ENCODE peak calls at places on chromosomes 7 and 10, in ten cellular contexts. K, X, F, G, T, P, J, Y, Z and R are unnamed samples.

GRCh38 chr10:45008524-45009161 is 7.9 kb downstream of the ZNF22 start:
- DNase-seq in Y (peak), K (peak), Z (peak), T (peak), X (peak), G (peak), J (peak), F (peak), P (no peak), R (peak)

GRCh38 chr7:904847-905246 is 28.5 kb downstream of the GET4 start:
- DNase-seq in G (no peak), Y (no peak), X (peak), T (no peak), J (peak), Z (no peak), P (no peak), F (no peak), K (peak), R (peak)

GRCh38 chr7:150964593-150965111 is 13.5 kb downstream of the KCNH2 start:
- DNase-seq in Z (no peak), F (no peak), X (no peak), T (no peak), Y (no peak), K (no peak), G (no peak), J (no peak), P (no peak), R (no peak)

GRCh38 chr7:106374437-106374836 is 89.7 kb upstream of the NAMPT start:
- DNase-seq in Z (no peak), K (no peak), P (no peak), Y (no peak), T (no peak), J (no peak), G (no peak), F (no peak), X (no peak), R (no peak)

GRCh38 chr10:108090476-108091215 is 926.1 kb upstream of the SORCS1 start:
- DNase-seq in P (no peak), X (no peak), Z (no peak), J (peak), Y (no peak), T (no peak), K (peak), F (peak), G (no peak), R (no peak)

GRCh38 chr10:50275650-50276235 is 24.4 kb upstream of the ASAH2 start:
- DNase-seq in Y (peak), F (no peak), K (peak), X (peak), T (peak), P (no peak), G (no peak), J (peak), Z (no peak), R (peak)

GRCh38 chr7:151795168-151795754 is 81.7 kb downstream of the PRKAG2 start:
- DNase-seq in Y (no peak), X (no peak), P (peak), J (no peak), K (no peak), T (no peak), G (no peak), F (no peak), Z (no peak), R (no peak)

GRCh38 chr10:111356571-111356970 is 279.7 kb downstream of the ADRA2A start:
- DNase-seq in Z (no peak), J (no peak), P (no peak), X (no peak), G (no peak), F (no peak), T (no peak), Y (no peak), K (no peak), R (no peak)

GRCh38 chr7:1291040-1291689 is 58.5 kb downstream of the UNCX start:
- DNase-seq in J (no peak), X (no peak), Z (no peak), Y (no peak), K (no peak), F (no peak), T (no peak), G (no peak), P (no peak), R (no peak)